ENCODE peak calls at places on chromosomes 11 and 22, in seven cellular contexts. One of them, this sample, is unnamed. For H3K36me3 and H3K27me3, the result is how much of the 10 kb centered on the place peaks cover.

GRCh38 chr11:73157141-73158010 is 15.3 kb upstream of the FCHSD2 start:
- DNase-seq in K562: no peak
- DNase-seq in psoas muscle: peak
- DNase-seq in cardiac muscle cell: peak
- DNase-seq in SJSA1: peak
- DNase-seq in BE2C: no peak
- DNase-seq in left ventricle myocardium inferior: peak
- DNase-seq in this sample: no peak

GRCh38 chr11:130157840-130158239 is 1.7 kb upstream of the ST14 start:
- DNase-seq in K562: no peak
- DNase-seq in cardiac muscle cell: no peak
- DNase-seq in psoas muscle: no peak
- DNase-seq in BE2C: no peak
- DNase-seq in SJSA1: no peak
- DNase-seq in left ventricle myocardium inferior: no peak
- DNase-seq in this sample: no peak

GRCh38 chr22:50115693-50116092 is 25.9 kb downstream of the MOV10L1 start:
- DNase-seq in left ventricle myocardium inferior: no peak
- DNase-seq in SJSA1: peak
- DNase-seq in psoas muscle: no peak
- DNase-seq in cardiac muscle cell: no peak
- DNase-seq in K562: no peak
- DNase-seq in BE2C: peak
- DNase-seq in this sample: no peak

GRCh38 chr22:20571531-20572007 is 64.2 kb downstream of the MED15 start:
- DNase-seq in left ventricle myocardium inferior: peak
- DNase-seq in SJSA1: no peak
- DNase-seq in psoas muscle: peak
- DNase-seq in K562: peak
- DNase-seq in BE2C: peak
- DNase-seq in cardiac muscle cell: peak
- DNase-seq in this sample: peak

GRCh38 chr11:47506363-47506762 is 46.6 kb downstream of the CELF1 start:
- DNase-seq in BE2C: no peak
- DNase-seq in SJSA1: no peak
- DNase-seq in cardiac muscle cell: no peak
- DNase-seq in left ventricle myocardium inferior: no peak
- DNase-seq in K562: no peak
- DNase-seq in psoas muscle: no peak
- DNase-seq in this sample: no peak

GRCh38 chr11:6502382-6502781 is 5.3 kb downstream of the DNHD1 start:
- DNase-seq in K562: no peak
- DNase-seq in cardiac muscle cell: no peak
- DNase-seq in psoas muscle: no peak
- DNase-seq in BE2C: no peak
- DNase-seq in left ventricle myocardium inferior: no peak
- DNase-seq in SJSA1: no peak
- DNase-seq in this sample: no peak

GRCh38 chr22:38180841-38181452 is 683 bp downstream of the PLA2G6 start:
- DNase-seq in left ventricle myocardium inferior: peak
- DNase-seq in BE2C: no peak
- DNase-seq in K562: peak
- DNase-seq in SJSA1: no peak
- DNase-seq in cardiac muscle cell: no peak
- DNase-seq in psoas muscle: peak
- DNase-seq in this sample: no peak

GRCh38 chr22:31347251-31348008 is 1.3 kb upstream of the PATZ1 start:
- DNase-seq in cardiac muscle cell: peak
- DNase-seq in SJSA1: peak
- DNase-seq in K562: no peak
- DNase-seq in BE2C: peak
- DNase-seq in psoas muscle: peak
- DNase-seq in left ventricle myocardium inferior: peak
- DNase-seq in this sample: peak

GRCh38 chr22:24142241-24142640 is 39.0 kb upstream of the SUSD2 start:
- DNase-seq in BE2C: no peak
- DNase-seq in psoas muscle: no peak
- DNase-seq in cardiac muscle cell: no peak
- DNase-seq in left ventricle myocardium inferior: no peak
- DNase-seq in SJSA1: no peak
- DNase-seq in K562: no peak
- DNase-seq in this sample: no peak

GRCh38 chr22:29587938-29588699 is 7.2 kb upstream of the NIPSNAP1 start:
- DNase-seq in psoas muscle: no peak
- DNase-seq in K562: no peak
- DNase-seq in cardiac muscle cell: no peak
- DNase-seq in SJSA1: peak
- DNase-seq in left ventricle myocardium inferior: no peak
- DNase-seq in BE2C: no peak
- DNase-seq in this sample: no peak

GRCh38 chr11:131370901-131371790 is 731 bp downstream of the NTM start:
- DNase-seq in BE2C: no peak
- DNase-seq in psoas muscle: no peak
- DNase-seq in cardiac muscle cell: no peak
- DNase-seq in K562: no peak
- DNase-seq in SJSA1: no peak
- DNase-seq in left ventricle myocardium inferior: no peak
- DNase-seq in this sample: no peak

GRCh38 chr11:86722041-86722440 is 49.6 kb upstream of the ME3 start:
- DNase-seq in cardiac muscle cell: no peak
- DNase-seq in left ventricle myocardium inferior: no peak
- DNase-seq in SJSA1: peak
- DNase-seq in K562: no peak
- DNase-seq in psoas muscle: no peak
- DNase-seq in BE2C: no peak
- DNase-seq in this sample: no peak

GRCh38 chr11:66858186-66858938 is 1.5 kb downstream of the LRFN4 start:
- DNase-seq in cardiac muscle cell: no peak
- DNase-seq in BE2C: peak
- DNase-seq in K562: no peak
- DNase-seq in psoas muscle: peak
- DNase-seq in SJSA1: no peak
- DNase-seq in left ventricle myocardium inferior: no peak
- DNase-seq in this sample: no peak

GRCh38 chr22:23061471-23062280 is 8.6 kb upstream of the GNAZ start:
- DNase-seq in SJSA1: no peak
- DNase-seq in left ventricle myocardium inferior: no peak
- DNase-seq in cardiac muscle cell: no peak
- DNase-seq in K562: no peak
- DNase-seq in psoas muscle: peak
- DNase-seq in BE2C: peak
- DNase-seq in this sample: peak

GRCh38 chr11:119713361-119714040 is 15.5 kb downstream of the NECTIN1 start:
- DNase-seq in K562: no peak
- DNase-seq in cardiac muscle cell: no peak
- DNase-seq in BE2C: no peak
- DNase-seq in psoas muscle: no peak
- DNase-seq in SJSA1: no peak
- DNase-seq in left ventricle myocardium inferior: no peak
- DNase-seq in this sample: no peak

GRCh38 chr11:114172871-114173444 is 113.4 kb downstream of the ZBTB16 start:
- DNase-seq in left ventricle myocardium inferior: peak
- DNase-seq in psoas muscle: peak
- DNase-seq in cardiac muscle cell: peak
- DNase-seq in BE2C: no peak
- DNase-seq in SJSA1: no peak
- DNase-seq in K562: no peak
- DNase-seq in this sample: no peak

GRCh38 chr11:101011881-101012280 is 117.7 kb downstream of the PGR start:
- DNase-seq in SJSA1: no peak
- DNase-seq in cardiac muscle cell: no peak
- DNase-seq in psoas muscle: no peak
- DNase-seq in BE2C: no peak
- DNase-seq in left ventricle myocardium inferior: no peak
- DNase-seq in K562: no peak
- DNase-seq in this sample: no peak

GRCh38 chr11:116257092-116257491 is 515.7 kb downstream of the BUD13 start:
- DNase-seq in psoas muscle: no peak
- DNase-seq in left ventricle myocardium inferior: no peak
- DNase-seq in cardiac muscle cell: peak
- DNase-seq in SJSA1: no peak
- DNase-seq in K562: no peak
- DNase-seq in BE2C: peak
- DNase-seq in this sample: no peak

GRCh38 chr11:110850846-110851245 is 138.6 kb upstream of the ARHGAP20 start:
- DNase-seq in psoas muscle: no peak
- DNase-seq in SJSA1: no peak
- DNase-seq in left ventricle myocardium inferior: no peak
- DNase-seq in cardiac muscle cell: no peak
- DNase-seq in BE2C: no peak
- DNase-seq in K562: no peak
- DNase-seq in this sample: no peak

GRCh38 chr11:113119074-113119473 is 157.9 kb downstream of the NCAM1 start:
- DNase-seq in cardiac muscle cell: no peak
- DNase-seq in K562: no peak
- DNase-seq in SJSA1: peak
- DNase-seq in BE2C: peak
- DNase-seq in psoas muscle: no peak
- DNase-seq in left ventricle myocardium inferior: no peak
- DNase-seq in this sample: no peak

GRCh38 chr22:25447067-25447688 is 117.3 kb upstream of the GRK3 start:
- DNase-seq in left ventricle myocardium inferior: no peak
- DNase-seq in K562: peak
- DNase-seq in BE2C: no peak
- DNase-seq in cardiac muscle cell: no peak
- DNase-seq in SJSA1: no peak
- DNase-seq in psoas muscle: no peak
- DNase-seq in this sample: peak

GRCh38 chr22:27179161-27179560 is 521.8 kb downstream of the MIAT start:
- DNase-seq in K562: no peak
- DNase-seq in BE2C: no peak
- DNase-seq in SJSA1: no peak
- DNase-seq in left ventricle myocardium inferior: no peak
- DNase-seq in psoas muscle: no peak
- DNase-seq in cardiac muscle cell: no peak
- DNase-seq in this sample: no peak

GRCh38 chr11:57156928-57157327 is 24.8 kb upstream of the LRRC55 start:
- DNase-seq in SJSA1: no peak
- DNase-seq in cardiac muscle cell: no peak
- DNase-seq in K562: no peak
- DNase-seq in BE2C: no peak
- DNase-seq in psoas muscle: no peak
- DNase-seq in left ventricle myocardium inferior: no peak
- DNase-seq in this sample: no peak

GRCh38 chr11:33068611-33069340 is 29.4 kb downstream of the TCP11L1 start:
- DNase-seq in psoas muscle: no peak
- DNase-seq in SJSA1: no peak
- DNase-seq in BE2C: no peak
- DNase-seq in cardiac muscle cell: no peak
- DNase-seq in K562: no peak
- DNase-seq in left ventricle myocardium inferior: no peak
- DNase-seq in this sample: peak
- H3K36me3 ChIP-seq in psoas muscle: half or more
- H3K36me3 ChIP-seq in SJSA1: half or more
- H3K36me3 ChIP-seq in BE2C: under half
- H3K36me3 ChIP-seq in cardiac muscle cell: under half
- H3K36me3 ChIP-seq in K562: under half
- H3K36me3 ChIP-seq in left ventricle myocardium inferior: half or more
- H3K36me3 ChIP-seq in this sample: under half

DNA sequence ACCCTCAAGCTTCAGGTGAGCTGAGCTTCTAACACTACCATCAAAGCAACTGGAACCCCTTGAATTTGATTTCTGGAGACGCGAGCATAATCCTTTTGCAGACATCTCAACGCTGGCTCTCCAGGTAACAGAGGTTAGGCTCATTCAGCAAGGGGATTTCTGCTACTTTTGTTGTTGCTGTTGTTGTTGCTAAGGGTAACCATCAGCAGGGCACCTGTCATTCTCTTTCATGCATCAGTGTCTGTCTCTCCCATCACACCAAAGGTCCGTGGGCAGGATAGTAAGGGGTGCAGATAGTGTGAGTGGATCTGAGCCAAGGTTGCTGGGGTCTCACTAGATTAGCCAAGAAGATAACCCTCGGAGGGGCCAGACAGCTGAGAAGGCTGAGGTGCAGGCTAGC is 90.3 kb downstream of the TP53I11 start:
- DNase-seq in left ventricle myocardium inferior: no peak
- DNase-seq in cardiac muscle cell: no peak
- DNase-seq in psoas muscle: no peak
- DNase-seq in SJSA1: no peak
- DNase-seq in K562: no peak
- DNase-seq in BE2C: no peak
- DNase-seq in this sample: no peak
- H3K4me3 ChIP-seq in left ventricle myocardium inferior: no peak
- H3K4me3 ChIP-seq in cardiac muscle cell: no peak
- H3K4me3 ChIP-seq in psoas muscle: no peak
- H3K4me3 ChIP-seq in SJSA1: no peak
- H3K4me3 ChIP-seq in K562: no peak
- H3K4me3 ChIP-seq in BE2C: no peak
- H3K4me3 ChIP-seq in this sample: no peak

GRCh38 chr11:70504246-70505020 is 106.1 kb downstream of the CTTN start:
- DNase-seq in left ventricle myocardium inferior: peak
- DNase-seq in cardiac muscle cell: no peak
- DNase-seq in psoas muscle: peak
- DNase-seq in BE2C: peak
- DNase-seq in K562: no peak
- DNase-seq in SJSA1: no peak
- DNase-seq in this sample: no peak
- H3K27me3 ChIP-seq in left ventricle myocardium inferior: under half
- H3K27me3 ChIP-seq in cardiac muscle cell: under half
- H3K27me3 ChIP-seq in psoas muscle: under half
- H3K27me3 ChIP-seq in BE2C: under half
- H3K27me3 ChIP-seq in K562: under half
- H3K27me3 ChIP-seq in SJSA1: under half
- H3K27me3 ChIP-seq in this sample: under half

DNA sequence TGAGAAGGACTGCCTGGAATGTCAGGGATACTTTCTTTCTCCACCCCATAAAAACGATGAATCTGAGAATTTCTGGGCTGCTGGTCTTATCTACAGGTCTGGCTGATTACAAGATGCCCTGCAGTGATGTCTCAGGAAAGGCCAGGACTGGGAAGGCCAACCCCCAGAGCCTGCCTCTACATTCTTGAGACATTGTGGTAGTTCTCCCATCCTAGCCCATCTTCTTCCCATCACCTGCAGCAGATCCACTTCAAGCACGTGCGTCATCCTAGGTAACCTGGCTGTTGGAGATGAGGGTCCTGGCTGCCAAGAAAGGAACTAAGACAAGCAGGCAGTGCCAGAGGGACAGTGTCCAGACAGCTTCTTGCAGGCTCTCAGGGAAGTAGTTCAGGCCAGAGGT is 44.1 kb upstream of the E2F8 start:
- DNase-seq in psoas muscle: no peak
- DNase-seq in BE2C: no peak
- DNase-seq in left ventricle myocardium inferior: no peak
- DNase-seq in cardiac muscle cell: no peak
- DNase-seq in K562: no peak
- DNase-seq in SJSA1: no peak
- DNase-seq in this sample: no peak
- H3K36me3 ChIP-seq in psoas muscle: under half
- H3K36me3 ChIP-seq in BE2C: under half
- H3K36me3 ChIP-seq in left ventricle myocardium inferior: under half
- H3K36me3 ChIP-seq in cardiac muscle cell: under half
- H3K36me3 ChIP-seq in K562: under half
- H3K36me3 ChIP-seq in SJSA1: under half
- H3K36me3 ChIP-seq in this sample: under half